ENCODE peak calls at places on chromosomes 4 and X, in ten cellular contexts. S is heart right ventricle, V is WERI-Rb-1, A is brain microvascular endothelial cell, K is lung, W is thoracic aorta, T is mammary epithelial cell, Q is IMR-90, Z is testis, L is BE2C. J is an unnamed sample.
A peak's percentile ranks its signal among the peaks of the same experiment; 100 is the strongest.

GRCh38 chr4:30719363-30720020 is 677 bp upstream of the PCDH7 start:
- DNase-seq in Z (no peak), T (peak; percentile 78), V (peak; percentile 65), Q (peak; percentile 68), S (peak; percentile 50), K (no peak), L (peak; percentile 64), W (no peak), A (peak; percentile 35), J (peak; percentile 92)

GRCh38 chrX:18574591-18574990 is 97.3 kb downstream of the RS1 start:
- DNase-seq in A (peak; percentile 74), W (no peak), V (peak; percentile 74), S (no peak), T (peak; percentile 48), L (no peak), Z (no peak), Q (peak; percentile 81), K (no peak), J (no peak)

GRCh38 chrX:1903380-1903935 is 288.6 kb downstream of the ASMT start:
- DNase-seq in T (no peak), S (no peak), Q (no peak), V (peak; percentile 67), K (no peak), A (peak; percentile 45), Z (no peak), L (no peak), W (no peak), J (no peak)

GRCh38 chrX:134172588-134173259 is 64.3 kb upstream of the CCDC160 start:
- DNase-seq in T (no peak), L (no peak), S (peak; percentile 44), A (no peak), Z (peak; percentile 28), Q (no peak), W (no peak), K (no peak), V (no peak), J (peak; percentile 63)

GRCh38 chr4:185591679-185592141 is 56.4 kb upstream of the PDLIM3 start:
- DNase-seq in S (no peak), K (no peak), L (no peak), T (peak; percentile 54), A (no peak), Q (peak; percentile 29), W (no peak), V (no peak), Z (peak; percentile 54), J (no peak)

GRCh38 chrX:80812176-80812575 is 2.5 kb upstream of the BRWD3 start:
- DNase-seq in S (no peak), W (no peak), L (peak; percentile 25), K (no peak), Q (peak; percentile 19), V (peak; percentile 21), T (peak; percentile 11), Z (peak; percentile 69), A (peak; percentile 46), J (peak; percentile 75)

GRCh38 chr4:3791910-3792542 is 25.8 kb downstream of the ADRA2C start:
- DNase-seq in W (no peak), V (no peak), K (peak; percentile 43), T (peak; percentile 29), Q (peak; percentile 8), Z (peak; percentile 70), A (peak; percentile 6), L (no peak), S (peak; percentile 56), J (peak; percentile 97)

GRCh38 chrX:97563531-97564133 is 679.9 kb downstream of the RPA4 start:
- DNase-seq in A (peak; percentile 23), V (peak; percentile 17), T (peak; percentile 26), W (no peak), K (peak; percentile 37), Q (peak; percentile 71), Z (peak; percentile 21), L (no peak), S (no peak), J (no peak)

GRCh38 chr4:156248921-156249320 is 295.3 kb upstream of the CTSO start:
- DNase-seq in Z (no peak), A (no peak), Q (no peak), T (no peak), W (no peak), S (no peak), L (no peak), K (no peak), V (no peak), J (no peak)

GRCh38 chr4:97496298-97496873 is 646.9 kb downstream of the STPG2 start:
- DNase-seq in A (no peak), Z (no peak), Q (no peak), S (no peak), V (no peak), W (no peak), T (peak; percentile 87), K (no peak), L (no peak), J (no peak)

GRCh38 chr4:123478859-123479345 is 82.3 kb downstream of the SPRY1 start:
- DNase-seq in K (peak; percentile 75), Z (no peak), S (no peak), L (no peak), V (no peak), Q (peak; percentile 49), W (no peak), T (peak; percentile 77), A (peak; percentile 33), J (no peak)

GRCh38 chrX:108020631-108021030 is 24.2 kb upstream of the VSIG1 start:
- DNase-seq in V (no peak), A (no peak), W (no peak), Q (peak; percentile 28), K (no peak), Z (no peak), S (no peak), L (no peak), T (peak; percentile 23), J (peak; percentile 52)

GRCh38 chrX:17082831-17083230 is 136.4 kb downstream of the REPS2 start:
- DNase-seq in S (no peak), Q (no peak), K (no peak), A (no peak), T (peak; percentile 34), Z (no peak), V (peak; percentile 8), L (no peak), W (no peak), J (no peak)

GRCh38 chr4:242121-242848 is 63.0 kb downstream of the ZNF732 start:
- DNase-seq in W (no peak), L (peak; percentile 60), Q (peak; percentile 13), S (peak; percentile 50), T (peak; percentile 70), K (peak; percentile 64), V (peak; percentile 66), A (peak; percentile 46), Z (peak; percentile 71), J (peak; percentile 64)

DNA sequence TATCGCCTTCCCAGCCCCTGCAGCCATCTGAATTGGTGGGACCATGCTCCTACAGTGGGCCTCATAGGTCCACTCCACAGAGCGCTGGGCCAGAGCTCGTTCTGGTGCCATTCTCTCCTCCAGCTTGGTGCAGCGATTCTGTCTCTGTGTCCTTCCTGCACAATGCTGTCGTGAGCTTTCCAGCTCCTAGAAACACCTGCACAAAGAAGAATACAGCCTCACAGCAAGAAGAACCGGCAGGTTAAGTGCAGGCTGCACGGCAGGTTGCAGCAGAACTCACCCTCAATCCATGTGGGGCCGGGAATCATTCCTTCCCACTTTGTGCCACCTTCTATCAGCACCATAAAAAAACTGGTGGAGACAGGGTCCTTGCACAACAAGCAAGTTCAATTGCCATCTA is 101.2 kb upstream of the ENPP6 start:
- DNase-seq in V (no peak), A (no peak), T (no peak), S (no peak), Q (no peak), W (no peak), K (no peak), Z (no peak), L (no peak), J (no peak)
- H3K4me3 ChIP-seq in V (no peak overlapping the region), A (no peak overlapping the region), T (no peak overlapping the region), S (no peak overlapping the region), Q (no peak overlapping the region), W (no peak overlapping the region), K (no peak overlapping the region), Z (no peak overlapping the region), L (no peak overlapping the region), J (no peak overlapping the region)

DNA sequence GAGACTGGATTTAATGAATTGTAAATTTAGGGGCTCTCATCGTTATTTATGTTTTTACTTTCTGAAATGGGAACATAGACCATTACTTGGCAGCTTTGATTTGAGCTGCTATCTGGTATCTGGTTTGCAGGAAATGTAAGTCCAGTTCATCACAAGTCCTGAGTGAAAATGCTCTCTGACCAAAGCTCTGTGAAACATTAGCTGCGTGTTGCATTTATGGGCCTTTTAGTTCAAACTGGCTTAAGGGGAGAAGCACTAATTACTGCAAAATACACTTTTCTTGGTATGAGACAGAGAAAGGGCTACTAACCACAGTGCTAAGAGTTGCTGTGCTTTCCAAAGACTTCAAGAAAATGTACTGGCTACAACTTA is 453 bp downstream of the CC2D2A start:
- DNase-seq in S (no peak), W (no peak), L (no peak), T (no peak), K (no peak), Q (peak; percentile 15), V (no peak), Z (no peak), A (no peak), J (no peak)
- H3K36me3 ChIP-seq in S (no peaks in the 10 kb centered on the region), W (no peaks in the 10 kb centered on the region), L (no peaks in the 10 kb centered on the region), T (no peaks in the 10 kb centered on the region), K (no peaks in the 10 kb centered on the region), Q (no peaks in the 10 kb centered on the region), V (no peaks in the 10 kb centered on the region), Z (no peaks in the 10 kb centered on the region), A (no peaks in the 10 kb centered on the region), J (no peaks in the 10 kb centered on the region)

DNA sequence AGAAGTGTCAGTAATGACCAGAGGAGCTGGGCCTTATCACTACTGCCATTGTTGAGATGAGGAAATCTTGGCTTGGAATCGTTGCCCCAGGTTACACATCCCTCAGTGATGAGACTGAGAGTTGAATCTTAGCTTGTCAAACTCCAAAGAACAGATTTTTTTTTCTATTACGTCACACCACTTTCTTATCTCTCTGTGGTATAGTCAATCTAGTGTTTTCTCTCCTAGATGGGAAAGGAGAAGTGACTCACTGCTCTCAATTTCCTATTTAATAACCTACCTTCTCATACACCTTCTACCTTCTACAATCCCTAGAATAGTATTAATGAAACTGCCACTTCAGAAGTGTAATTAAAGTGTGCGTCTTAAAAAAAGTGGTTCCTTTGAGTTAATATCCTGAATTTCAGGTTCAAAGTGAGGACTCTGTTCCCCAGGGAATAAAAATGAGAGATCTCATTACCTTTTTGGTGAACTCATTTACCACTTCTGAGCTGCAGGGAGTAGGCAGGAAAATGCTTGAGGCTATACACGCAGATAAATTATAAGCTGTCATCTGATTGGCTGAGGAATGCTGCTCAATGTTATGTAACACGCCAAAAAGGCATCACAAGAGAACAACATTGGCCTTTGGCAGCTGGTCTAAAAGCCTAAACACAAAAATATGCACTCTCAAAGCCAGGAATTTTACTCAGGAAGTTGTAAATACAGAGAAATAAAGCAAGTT is 59.3 kb downstream of the MAD2L1 start:
- DNase-seq in A (peak; percentile 94), Q (peak; percentile 90), S (no peak), W (no peak), T (peak; percentile 68), L (no peak), V (no peak), Z (no peak), K (no peak), J (no peak)
- H3K4me3 ChIP-seq in A (no peak overlapping the region), Q (no peak overlapping the region), S (no peak overlapping the region), W (no peak overlapping the region), T (no peak overlapping the region), L (no peak overlapping the region), V (no peak overlapping the region), Z (no peak overlapping the region), K (no peak overlapping the region), J (no peak overlapping the region)

DNA sequence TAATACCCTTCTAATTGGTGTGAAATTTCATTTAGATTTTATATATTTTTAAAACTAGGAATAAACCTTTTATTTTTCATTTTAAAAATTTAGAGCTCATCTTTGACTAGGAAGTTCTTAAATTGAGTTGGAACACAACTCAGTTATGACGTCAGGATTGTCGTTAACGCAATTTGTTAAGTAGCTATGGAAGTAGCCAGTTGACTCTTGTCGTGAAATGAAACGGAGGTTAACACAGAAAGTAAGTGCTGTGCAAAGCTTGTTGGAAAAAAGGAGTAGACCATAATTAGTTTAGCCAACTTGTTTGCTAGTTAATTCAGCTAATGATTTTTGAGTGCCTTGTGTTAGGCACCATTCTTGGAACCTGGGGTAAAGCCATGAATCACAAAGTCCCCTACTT is 18.3 kb downstream of the LARP7 start:
- DNase-seq in V (no peak), W (no peak), Z (no peak), A (no peak), T (no peak), L (no peak), Q (no peak), K (no peak), S (no peak), J (no peak)
- H3K36me3 ChIP-seq in V (peaks cover 52% of the 10 kb centered on the region), W (peaks cover 31% of the 10 kb centered on the region), Z (no peaks in the 10 kb centered on the region), A (peaks cover 10% of the 10 kb centered on the region), T (peaks cover 30% of the 10 kb centered on the region), L (peaks cover 59% of the 10 kb centered on the region), Q (peaks cover 21% of the 10 kb centered on the region), K (peaks cover 14% of the 10 kb centered on the region), S (peaks cover 87% of the 10 kb centered on the region), J (peaks cover 27% of the 10 kb centered on the region)